ENCODE peak calls at places on chromosomes 1 and 21, in nine cellular contexts. W is body of pancreas, O is HepG2, Z is adipocyte, K is ovary, M is GM23338, H is cardiac muscle cell, B is NB4, T is heart left ventricle. P is an unnamed sample.

GRCh38 chr1:157700711-157701110 is at the start of gene FCRL3:
- DNase-seq in W (no peak), O (no peak), Z (no peak), K (no peak), M (no peak), H (no peak), B (no peak), T (no peak), P (no peak)

GRCh38 chr1:199311478-199312242 is 672.8 kb downstream of the PTPRC start:
- DNase-seq in W (no peak), O (no peak), Z (no peak), K (no peak), M (peak), H (no peak), B (no peak), T (no peak), P (no peak)

GRCh38 chr1:147389532-147390184 is 147.2 kb downstream of the CHD1L start:
- DNase-seq in W (no peak), O (peak), Z (peak), K (no peak), M (peak), H (peak), B (peak), T (no peak), P (peak)

GRCh38 chr21:44497641-44498243 is 42.3 kb downstream of the KRTAP10-1 start:
- DNase-seq in W (no peak), O (no peak), Z (peak), K (no peak), M (no peak), H (no peak), B (peak), T (no peak), P (no peak)

GRCh38 chr1:53685272-53686051 is 53.5 kb downstream of the GLIS1 start:
- DNase-seq in W (no peak), O (peak), Z (peak), K (no peak), M (no peak), H (no peak), B (no peak), T (no peak), P (peak)

GRCh38 chr1:239898067-239898730 is 193.5 kb upstream of the FMN2 start:
- DNase-seq in W (peak), O (peak), Z (peak), K (peak), M (peak), H (peak), B (peak), T (peak), P (peak)

GRCh38 chr21:35046880-35047229 is 2.2 kb downstream of the RUNX1 start:
- DNase-seq in W (no peak), O (peak), Z (peak), K (no peak), M (no peak), H (no peak), B (no peak), T (no peak), P (no peak)

GRCh38 chr1:13948396-13948795 is 248.4 kb downstream of the PRDM2 start:
- DNase-seq in W (no peak), O (no peak), Z (no peak), K (peak), M (no peak), H (no peak), B (no peak), T (no peak), P (no peak)

GRCh38 chr21:43900078-43900385 is 35.0 kb downstream of the AGPAT3 start:
- DNase-seq in W (no peak), O (no peak), Z (no peak), K (no peak), M (no peak), H (no peak), B (no peak), T (no peak), P (no peak)

GRCh38 chr1:28860332-28861073 is 48.5 kb downstream of the OPRD1 start:
- DNase-seq in W (no peak), O (no peak), Z (no peak), K (no peak), M (no peak), H (no peak), B (no peak), T (no peak), P (no peak)

GRCh38 chr1:50368179-50369007 is 54.9 kb downstream of the DMRTA2 start:
- DNase-seq in W (peak), O (peak), Z (peak), K (peak), M (peak), H (peak), B (peak), T (no peak), P (peak)

GRCh38 chr1:56799605-56800398 is 19.4 kb downstream of the FYB2 start:
- DNase-seq in W (no peak), O (no peak), Z (peak), K (no peak), M (no peak), H (no peak), B (no peak), T (no peak), P (peak)

GRCh38 chr1:52738148-52738547 is 11.9 kb downstream of the ZYG11B start:
- DNase-seq in W (no peak), O (no peak), Z (no peak), K (no peak), M (no peak), H (no peak), B (no peak), T (no peak), P (no peak)

GRCh38 chr1:36874271-36875017 is 159.9 kb downstream of the GRIK3 start:
- DNase-seq in W (no peak), O (no peak), Z (no peak), K (no peak), M (no peak), H (no peak), B (no peak), T (no peak), P (no peak)

GRCh38 chr1:222618880-222619321 is 1.0 kb downstream of the MIA3 start:
- DNase-seq in W (peak), O (peak), Z (peak), K (peak), M (peak), H (peak), B (peak), T (peak), P (peak)

GRCh38 chr1:39981957-39982356 is 27.0 kb downstream of the MFSD2A start:
- DNase-seq in W (no peak), O (no peak), Z (peak), K (no peak), M (no peak), H (no peak), B (no peak), T (no peak), P (peak)

GRCh38 chr1:75954594-75954993 is 22.4 kb upstream of the ASB17 start:
- DNase-seq in W (no peak), O (no peak), Z (peak), K (no peak), M (no peak), H (no peak), B (no peak), T (no peak), P (no peak)

GRCh38 chr1:108084866-108085477 is 115.2 kb downstream of the SLC25A24 start:
- DNase-seq in W (no peak), O (no peak), Z (no peak), K (no peak), M (no peak), H (no peak), B (no peak), T (no peak), P (no peak)

GRCh38 chr1:203475012-203475981 is at the start of gene PRELP:
- DNase-seq in W (peak), O (no peak), Z (peak), K (peak), M (peak), H (peak), B (no peak), T (peak), P (no peak)

GRCh38 chr1:24540906-24541710 is 14.8 kb upstream of the NCMAP start:
- DNase-seq in W (peak), O (peak), Z (peak), K (no peak), M (no peak), H (no peak), B (peak), T (no peak), P (peak)

GRCh38 chr1:184910005-184910404 is 64.3 kb downstream of the NIBAN1 start:
- DNase-seq in W (no peak), O (no peak), Z (no peak), K (no peak), M (no peak), H (no peak), B (no peak), T (no peak), P (no peak)

GRCh38 chr1:154206212-154206611 is at the start of gene CFAP141:
- DNase-seq in W (no peak), O (no peak), Z (no peak), K (no peak), M (peak), H (no peak), B (peak), T (no peak), P (no peak)

GRCh38 chr21:34202553-34203332 is 129.4 kb downstream of the MRPS6 start:
- DNase-seq in W (no peak), O (no peak), Z (no peak), K (no peak), M (peak), H (peak), B (peak), T (no peak), P (no peak)

GRCh38 chr1:177858222-177858894 is 111.5 kb downstream of the SEC16B start:
- DNase-seq in W (no peak), O (no peak), Z (peak), K (peak), M (no peak), H (no peak), B (no peak), T (no peak), P (peak)

GRCh38 chr1:242467556-242468145 is 56.8 kb downstream of the PLD5 start:
- DNase-seq in W (peak), O (peak), Z (peak), K (peak), M (peak), H (peak), B (peak), T (peak), P (peak)

GRCh38 chr1:48673725-48674124 is 103.0 kb downstream of the BEND5 start:
- DNase-seq in W (no peak), O (peak), Z (no peak), K (no peak), M (peak), H (peak), B (peak), T (no peak), P (no peak)

GRCh38 chr1:154547333-154547732 is 11.1 kb downstream of the UBE2Q1 start:
- DNase-seq in W (no peak), O (no peak), Z (no peak), K (no peak), M (no peak), H (no peak), B (no peak), T (no peak), P (no peak)

GRCh38 chr1:226365831-226366231 is 42.1 kb downstream of the PARP1 start:
- DNase-seq in W (no peak), O (no peak), Z (peak), K (no peak), M (no peak), H (no peak), B (no peak), T (no peak), P (peak)

GRCh38 chr1:175192111-175192629 is 406 bp downstream of the KIAA0040 start:
- DNase-seq in W (peak), O (no peak), Z (peak), K (peak), M (peak), H (peak), B (peak), T (peak), P (peak)

GRCh38 chr1:47906009-47906432 is 91.2 kb downstream of the TRABD2B start:
- DNase-seq in W (no peak), O (peak), Z (peak), K (no peak), M (no peak), H (no peak), B (no peak), T (no peak), P (peak)

GRCh38 chr1:39726600-39726999 is 12.1 kb upstream of the PPIE start:
- DNase-seq in W (no peak), O (no peak), Z (no peak), K (no peak), M (no peak), H (no peak), B (no peak), T (no peak), P (no peak)

GRCh38 chr1:42773420-42773819 is 6.4 kb downstream of the C1orf50 start:
- DNase-seq in W (no peak), O (no peak), Z (no peak), K (no peak), M (no peak), H (no peak), B (no peak), T (no peak), P (no peak)

GRCh38 chr1:31705080-31705866 is 1.5 kb upstream of the COL16A1 start:
- DNase-seq in W (peak), O (peak), Z (peak), K (peak), M (peak), H (peak), B (peak), T (peak), P (peak)

GRCh38 chr1:30321216-30321910 is 402.0 kb downstream of the MATN1 start:
- DNase-seq in W (no peak), O (no peak), Z (no peak), K (no peak), M (no peak), H (no peak), B (no peak), T (no peak), P (no peak)

GRCh38 chr1:100122177-100122576 is 10.6 kb downstream of the SASS6 start:
- DNase-seq in W (no peak), O (no peak), Z (peak), K (no peak), M (no peak), H (no peak), B (no peak), T (no peak), P (no peak)

GRCh38 chr21:33374080-33374873 is 28.9 kb upstream of the IFNGR2 start:
- DNase-seq in W (peak), O (peak), Z (peak), K (no peak), M (peak), H (peak), B (peak), T (peak), P (peak)

DNA sequence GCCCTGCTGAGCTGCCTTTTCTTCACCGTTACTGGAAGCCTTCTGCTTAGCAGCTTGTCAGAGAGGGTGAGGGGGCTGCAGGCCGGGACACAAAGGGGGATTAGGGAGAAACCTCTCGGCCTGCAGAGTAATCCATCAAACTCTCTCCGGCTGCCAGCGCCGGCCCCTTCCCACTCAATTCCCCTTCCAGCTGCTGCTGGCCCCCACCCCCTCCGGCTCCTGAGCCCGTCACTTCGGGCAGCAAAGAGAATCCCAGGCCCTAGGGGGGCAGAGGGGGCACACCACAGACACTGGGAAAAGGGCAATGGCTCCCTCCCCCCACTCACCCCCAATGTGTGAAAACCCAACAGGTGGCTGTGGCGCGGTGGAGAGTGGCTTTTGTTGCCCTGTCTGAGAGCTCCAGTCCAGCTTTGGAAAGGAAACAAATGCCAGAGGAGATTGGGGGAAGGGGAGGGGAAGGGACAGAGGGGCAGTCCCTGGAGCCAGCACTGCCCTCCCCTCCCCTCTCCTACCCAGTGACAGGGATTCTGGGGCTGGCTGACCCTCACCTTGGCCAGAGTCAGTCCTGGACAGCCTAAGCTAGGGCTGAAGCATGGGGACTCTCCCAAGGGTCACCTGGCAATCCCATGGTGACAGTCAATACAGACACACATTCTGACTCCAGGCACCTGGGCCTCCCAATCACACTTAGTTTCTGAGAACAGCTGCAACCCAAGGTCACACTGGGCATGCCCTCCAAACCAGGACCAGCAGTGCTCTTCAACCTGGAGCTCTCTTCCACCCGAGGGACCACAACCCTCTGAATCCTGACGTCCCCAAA is 9.5 kb downstream of the SLC45A3 start:
- DNase-seq in W (no peak), O (no peak), Z (no peak), K (no peak), M (peak), H (peak), B (no peak), T (no peak), P (no peak)
- H3K4me3 ChIP-seq in W (no peak), O (no peak), Z (no peak), K (no peak), M (peak), H (no peak), B (no peak), T (no peak), P (no peak)

GRCh38 chr1:6181347-6181770 is 1.2 kb upstream of the CHD5 start:
- DNase-seq in W (no peak), O (no peak), Z (peak), K (peak), M (peak), H (no peak), B (no peak), T (no peak), P (no peak)
- H3K4me3 ChIP-seq in W (no peak), O (no peak), Z (peak), K (no peak), M (peak), H (no peak), B (no peak), T (no peak), P (no peak)

DNA sequence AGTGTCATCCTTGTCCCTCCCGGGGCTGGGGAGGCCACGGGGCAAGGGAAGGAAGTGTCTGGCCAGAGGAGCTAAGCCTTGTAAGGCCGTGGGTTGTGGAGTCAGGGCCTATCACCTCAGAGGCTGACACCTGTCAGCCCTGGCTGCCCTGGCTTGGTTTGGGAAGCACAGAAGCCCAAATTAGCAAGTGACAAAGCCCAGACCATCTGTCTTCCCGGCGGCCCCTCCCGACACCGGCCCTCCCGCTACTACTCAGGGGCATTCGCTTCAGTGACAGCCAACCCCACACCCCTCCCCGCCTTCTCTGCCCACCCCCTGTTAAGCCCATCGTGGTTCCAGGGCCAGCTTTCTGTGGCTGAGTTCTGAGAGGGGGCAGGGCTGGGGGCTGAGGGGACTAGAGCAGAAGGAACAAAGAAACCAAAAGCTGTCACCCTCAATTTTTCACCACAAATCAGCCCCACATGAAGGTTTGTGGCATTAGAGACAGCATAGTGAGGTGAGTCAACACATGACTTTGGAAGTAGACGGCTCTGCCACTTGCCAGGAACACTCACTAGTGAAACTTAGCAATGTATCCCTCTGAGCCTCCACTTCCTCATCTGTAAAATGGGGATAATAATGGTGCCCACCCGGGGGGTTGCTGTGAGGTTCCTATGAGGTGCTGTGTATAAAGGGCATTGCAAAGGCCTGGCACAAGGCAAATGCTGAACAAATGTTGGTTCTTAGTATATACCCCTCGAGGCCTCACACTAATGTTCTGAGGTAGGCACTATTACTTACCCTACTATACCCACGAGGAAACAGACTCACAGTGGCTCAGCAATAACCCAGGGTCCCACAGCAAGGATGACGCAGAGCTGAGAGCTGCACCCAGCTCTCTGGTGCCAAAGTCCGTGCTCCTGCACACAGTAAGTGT is 5.1 kb upstream of the TNNI1 start:
- DNase-seq in W (no peak), O (no peak), Z (no peak), K (no peak), M (no peak), H (peak), B (no peak), T (peak), P (no peak)
- H3K4me3 ChIP-seq in W (no peak), O (no peak), Z (no peak), K (no peak), M (no peak), H (no peak), B (no peak), T (no peak), P (no peak)

DNA sequence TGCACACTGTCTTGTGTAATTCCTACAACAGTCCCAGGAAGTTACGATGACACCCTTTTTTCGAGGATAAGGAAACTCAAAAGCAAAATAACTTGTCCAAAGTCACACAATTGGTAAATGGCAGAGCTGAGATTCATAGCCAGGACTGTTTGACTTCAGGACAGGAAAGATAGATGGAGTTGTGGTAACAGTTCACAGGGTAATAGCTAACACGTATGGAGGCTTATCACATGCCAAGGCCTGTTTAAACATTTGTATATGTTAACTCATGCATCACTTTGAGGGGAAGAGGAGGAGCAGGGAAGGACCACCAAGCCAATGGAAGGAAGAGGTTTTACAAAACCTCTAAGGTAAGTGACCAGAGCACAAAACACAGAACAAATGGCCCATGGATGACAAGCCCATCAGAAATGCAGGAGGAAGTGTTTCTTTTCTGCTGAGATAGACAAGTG is 2.8 kb downstream of the DHCR24 start:
- DNase-seq in W (no peak), O (peak), Z (peak), K (no peak), M (no peak), H (no peak), B (no peak), T (no peak), P (no peak)
- H3K4me3 ChIP-seq in W (no peak), O (peak), Z (peak), K (no peak), M (peak), H (no peak), B (peak), T (no peak), P (no peak)

DNA sequence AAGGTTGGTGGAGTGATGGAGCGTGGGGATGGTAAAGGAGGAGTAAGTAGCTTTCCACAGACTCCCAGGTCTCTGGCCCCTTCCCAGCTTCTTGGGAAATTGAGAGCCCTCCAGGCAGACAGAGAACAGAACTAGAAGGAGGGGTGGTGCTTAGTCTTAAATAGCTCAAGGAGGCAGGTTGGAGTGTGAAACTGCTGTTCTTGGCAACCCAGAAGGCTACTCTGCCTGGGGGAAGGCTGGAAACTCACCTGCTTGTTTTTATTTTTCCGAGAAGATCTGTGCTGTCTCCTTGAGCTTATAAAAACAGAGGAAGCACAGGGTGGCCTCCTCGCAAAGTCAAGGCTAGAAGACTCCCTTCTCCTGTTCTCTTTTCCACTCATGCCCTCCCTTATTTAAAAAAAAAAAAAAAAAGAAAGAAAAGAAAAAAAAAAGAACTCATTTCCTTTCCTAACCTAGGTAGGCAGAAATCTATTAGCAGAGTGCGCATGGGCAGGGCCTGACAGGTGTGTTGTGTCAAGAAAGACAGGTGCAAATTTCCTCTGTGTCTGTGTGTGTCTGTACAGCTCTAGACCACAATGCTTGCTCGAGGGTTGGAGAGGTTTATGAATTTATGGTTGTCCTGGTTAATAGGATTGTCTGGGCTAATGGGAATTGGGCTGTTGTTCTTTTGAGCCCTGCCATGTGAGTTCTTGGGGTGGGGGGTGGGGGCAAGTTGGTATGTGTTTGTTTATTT is 2.1 kb downstream of the PROX1 start:
- DNase-seq in W (peak), O (no peak), Z (peak), K (no peak), M (peak), H (no peak), B (no peak), T (no peak), P (no peak)
- H3K4me3 ChIP-seq in W (peak), O (peak), Z (no peak), K (peak), M (peak), H (peak), B (no peak), T (peak), P (peak)

P was measured in astrocyte of the spinal cord.